ENCODE peak calls at places on chromosomes 13 and 19, in ten cellular contexts. N is H9, O is thoracic aorta, B is fibroblast of pulmonary artery, Z is breast epithelium, K is upper lobe of right lung, D is fibroblast of the aortic adventitia, F is lower lobe of right lung, P is WTC11, A is GM13976. I is an unnamed sample.

GRCh38 chr19:49638360-49638759 is 1.6 kb downstream of the RRAS start:
- DNase-seq in N (no peak), O (no peak), B (peak), Z (no peak), K (no peak), D (peak), F (no peak), P (no peak), A (no peak), I (peak)

GRCh38 chr19:46495789-46496099 is at the start of gene PNMA8B:
- DNase-seq in N (peak), O (no peak), B (peak), Z (peak), K (peak), D (peak), F (peak), P (peak), A (no peak), I (no peak)

GRCh38 chr19:4088975-4089374 is 22.3 kb upstream of the ZBTB7A start:
- DNase-seq in N (no peak), O (no peak), B (no peak), Z (no peak), K (no peak), D (no peak), F (no peak), P (no peak), A (peak), I (no peak)

GRCh38 chr19:32223595-32224370 is 121.6 kb upstream of the ZNF507 start:
- DNase-seq in N (no peak), O (no peak), B (no peak), Z (no peak), K (no peak), D (no peak), F (no peak), P (peak), A (no peak), I (no peak)

GRCh38 chr13:60397693-60398437 is 845 bp downstream of the TDRD3 start:
- DNase-seq in N (peak), O (no peak), B (peak), Z (peak), K (peak), D (peak), F (peak), P (peak), A (peak), I (peak)

GRCh38 chr19:27738569-27739193 is 1474.3 kb downstream of the UQCRFS1 start:
- DNase-seq in N (no peak), O (no peak), B (no peak), Z (peak), K (no peak), D (no peak), F (no peak), P (no peak), A (no peak), I (no peak)

GRCh38 chr19:2540646-2541454 is 64.9 kb downstream of the GADD45B start:
- DNase-seq in N (peak), O (peak), B (peak), Z (peak), K (peak), D (peak), F (peak), P (peak), A (no peak), I (peak)

GRCh38 chr13:98445340-98446233 is 131.3 kb downstream of the STK24 start:
- DNase-seq in N (peak), O (no peak), B (peak), Z (peak), K (peak), D (peak), F (peak), P (peak), A (peak), I (peak)

GRCh38 chr13:20408181-20408580 is 117.5 kb downstream of the CRYL1 start:
- DNase-seq in N (no peak), O (no peak), B (no peak), Z (no peak), K (no peak), D (no peak), F (no peak), P (no peak), A (no peak), I (no peak)

GRCh38 chr13:113074401-113074800 is 31.2 kb upstream of the F7 start:
- DNase-seq in N (no peak), O (no peak), B (no peak), Z (no peak), K (no peak), D (no peak), F (no peak), P (no peak), A (no peak), I (no peak)

GRCh38 chr13:71962735-71963134 is 95.7 kb upstream of the DACH1 start:
- DNase-seq in N (no peak), O (no peak), B (no peak), Z (no peak), K (no peak), D (no peak), F (no peak), P (no peak), A (no peak), I (no peak)

GRCh38 chr19:16527971-16528521 is 14.2 kb downstream of the CHERP start:
- DNase-seq in N (peak), O (no peak), B (peak), Z (no peak), K (no peak), D (no peak), F (no peak), P (peak), A (no peak), I (no peak)

GRCh38 chr13:29991343-29991742 is 140.9 kb upstream of the UBL3 start:
- DNase-seq in N (no peak), O (no peak), B (peak), Z (no peak), K (no peak), D (peak), F (no peak), P (no peak), A (no peak), I (peak)

GRCh38 chr13:81395368-81395767 is 1054.4 kb upstream of the SPRY2 start:
- DNase-seq in N (peak), O (no peak), B (no peak), Z (no peak), K (no peak), D (no peak), F (no peak), P (peak), A (no peak), I (no peak)

GRCh38 chr13:114113961-114114360 is 18.5 kb downstream of the RASA3 start:
- DNase-seq in N (no peak), O (no peak), B (no peak), Z (no peak), K (peak), D (no peak), F (no peak), P (no peak), A (no peak), I (no peak)

GRCh38 chr13:75635101-75635620 is 969 bp upstream of the LMO7 start:
- DNase-seq in N (peak), O (no peak), B (no peak), Z (no peak), K (peak), D (peak), F (no peak), P (no peak), A (peak), I (no peak)

GRCh38 chr19:50427997-50428425 is 4.7 kb upstream of the MYBPC2 start:
- DNase-seq in N (peak), O (no peak), B (peak), Z (peak), K (peak), D (peak), F (peak), P (peak), A (peak), I (no peak)

GRCh38 chr19:49878744-49879070 is 1.2 kb downstream of the TBC1D17 start:
- DNase-seq in N (no peak), O (no peak), B (no peak), Z (no peak), K (no peak), D (no peak), F (no peak), P (no peak), A (no peak), I (no peak)

GRCh38 chr19:416416-416815 is 7.5 kb upstream of the C2CD4C start:
- DNase-seq in N (no peak), O (no peak), B (no peak), Z (no peak), K (peak), D (no peak), F (peak), P (no peak), A (no peak), I (no peak)

GRCh38 chr19:13417054-13417453 is 89.2 kb downstream of the CACNA1A start:
- DNase-seq in N (no peak), O (no peak), B (no peak), Z (no peak), K (no peak), D (no peak), F (no peak), P (no peak), A (no peak), I (no peak)

GRCh38 chr13:103403148-103403740 is 337.0 kb upstream of the SLC10A2 start:
- DNase-seq in N (no peak), O (no peak), B (no peak), Z (no peak), K (no peak), D (no peak), F (no peak), P (no peak), A (no peak), I (peak)

GRCh38 chr19:16293133-16294085 is 31.2 kb upstream of the KLF2 start:
- DNase-seq in N (no peak), O (peak), B (peak), Z (peak), K (peak), D (peak), F (no peak), P (no peak), A (no peak), I (peak)

GRCh38 chr19:58108546-58108817 is 10.5 kb upstream of the ZSCAN18 start:
- DNase-seq in N (no peak), O (no peak), B (no peak), Z (no peak), K (no peak), D (no peak), F (no peak), P (no peak), A (no peak), I (no peak)

GRCh38 chr13:99468971-99469545 is 32.2 kb upstream of the TM9SF2 start:
- DNase-seq in N (no peak), O (no peak), B (peak), Z (no peak), K (no peak), D (no peak), F (no peak), P (no peak), A (no peak), I (peak)

GRCh38 chr13:31224174-31224669 is 24.4 kb downstream of the B3GLCT start:
- DNase-seq in N (no peak), O (no peak), B (no peak), Z (no peak), K (no peak), D (no peak), F (no peak), P (no peak), A (no peak), I (no peak)

GRCh38 chr19:38389101-38389925 is 816 bp downstream of the SPRED3 start:
- DNase-seq in N (peak), O (peak), B (peak), Z (no peak), K (no peak), D (peak), F (no peak), P (peak), A (peak), I (peak)

GRCh38 chr13:110128546-110128945 is 178.4 kb downstream of the COL4A1 start:
- DNase-seq in N (no peak), O (no peak), B (peak), Z (no peak), K (no peak), D (no peak), F (no peak), P (no peak), A (no peak), I (no peak)

GRCh38 chr13:113126265-113127150 is 3.9 kb downstream of the F10 start:
- DNase-seq in N (no peak), O (no peak), B (no peak), Z (no peak), K (peak), D (no peak), F (no peak), P (no peak), A (no peak), I (no peak)

GRCh38 chr19:42441047-42441440 is 1.7 kb downstream of the CXCL17 start:
- DNase-seq in N (no peak), O (no peak), B (no peak), Z (no peak), K (no peak), D (no peak), F (no peak), P (no peak), A (no peak), I (no peak)

GRCh38 chr13:32821149-32821688 is 195.0 kb upstream of the KL start:
- DNase-seq in N (no peak), O (no peak), B (no peak), Z (no peak), K (no peak), D (no peak), F (no peak), P (no peak), A (no peak), I (no peak)

GRCh38 chr13:50722437-50723125 is 120.9 kb downstream of the DLEU7 start:
- DNase-seq in N (no peak), O (no peak), B (no peak), Z (no peak), K (no peak), D (no peak), F (no peak), P (no peak), A (no peak), I (no peak)

GRCh38 chr19:29964171-29964570 is 22.1 kb downstream of the URI1 start:
- DNase-seq in N (no peak), O (no peak), B (peak), Z (no peak), K (no peak), D (no peak), F (no peak), P (no peak), A (no peak), I (no peak)

GRCh38 chr19:29965529-29965928 is 23.5 kb downstream of the URI1 start:
- DNase-seq in N (no peak), O (no peak), B (no peak), Z (no peak), K (no peak), D (peak), F (no peak), P (no peak), A (no peak), I (no peak)

GRCh38 chr19:29963576-29963975 is 21.5 kb downstream of the URI1 start:
- DNase-seq in N (no peak), O (no peak), B (no peak), Z (no peak), K (no peak), D (no peak), F (no peak), P (no peak), A (no peak), I (no peak)

GRCh38 chr19:29967623-29968022 is 25.6 kb downstream of the URI1 start:
- DNase-seq in N (no peak), O (no peak), B (peak), Z (no peak), K (no peak), D (peak), F (no peak), P (no peak), A (no peak), I (peak)

GRCh38 chr19:29966594-29967249 is 24.7 kb downstream of the URI1 start:
- DNase-seq in N (no peak), O (no peak), B (peak), Z (no peak), K (no peak), D (peak), F (no peak), P (no peak), A (no peak), I (peak)
- TF ChIP-seq CTCF in N (peak), O (no peak), B (peak), Z (no peak), K (peak), D (peak), F (no peak), P (no peak), A (no peak), I (peak)

DNA sequence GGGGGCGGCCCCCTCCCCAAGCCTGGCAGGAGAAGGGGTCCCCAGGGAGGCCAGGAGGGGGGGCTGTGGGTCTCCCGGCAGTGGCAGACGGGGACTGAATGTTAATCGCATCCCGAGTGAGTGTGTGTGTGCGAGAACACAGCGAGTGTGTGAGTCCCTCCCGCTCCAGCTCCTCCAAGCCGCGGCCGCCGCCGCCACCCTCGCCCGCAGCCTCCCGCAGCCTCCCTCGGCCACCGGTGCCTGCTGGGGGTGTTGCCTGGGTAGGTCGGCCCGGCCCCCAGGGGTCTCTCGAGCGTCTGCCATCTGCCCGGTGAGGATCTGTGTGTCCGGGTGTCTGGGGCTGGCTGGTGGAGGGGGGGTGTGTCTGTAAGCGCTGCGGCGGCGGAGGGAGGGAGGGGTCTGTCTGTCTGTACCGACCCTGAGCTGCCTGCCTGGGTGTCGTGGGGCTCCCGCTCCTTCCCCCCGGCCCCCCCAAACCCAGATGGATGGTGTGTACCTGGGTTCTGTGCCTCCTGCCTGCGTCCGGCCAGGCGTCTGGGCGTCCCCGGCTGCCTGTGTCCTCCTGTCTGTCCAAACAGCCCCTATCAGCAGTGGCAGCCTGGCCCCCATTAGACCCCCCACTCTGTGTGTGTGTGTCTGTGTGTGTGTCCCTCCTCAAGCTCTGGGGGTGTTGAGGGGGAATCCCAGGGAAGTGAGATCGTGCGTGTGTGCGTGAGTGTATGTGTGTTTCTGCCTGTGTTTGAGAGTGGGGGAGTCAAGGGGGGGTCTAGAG is at the start of gene GRIN2D:
- DNase-seq in N (peak), O (no peak), B (peak), Z (no peak), K (no peak), D (no peak), F (no peak), P (peak), A (no peak), I (no peak)
- TF ChIP-seq CTCF in N (peak), O (no peak), B (no peak), Z (no peak), K (no peak), D (no peak), F (no peak), P (no peak), A (no peak), I (no peak)

GRCh38 chr19:39588066-39588465 is 14.3 kb upstream of the LGALS13 start:
- DNase-seq in N (no peak), O (no peak), B (no peak), Z (no peak), K (no peak), D (no peak), F (no peak), P (no peak), A (no peak), I (no peak)
- TF ChIP-seq CTCF in N (no peak), O (no peak), B (no peak), Z (no peak), K (no peak), D (no peak), F (no peak), P (no peak), A (no peak), I (no peak)

GRCh38 chr13:52665325-52665724 is 12.7 kb downstream of the SUGT1 start:
- DNase-seq in N (no peak), O (no peak), B (peak), Z (no peak), K (no peak), D (peak), F (no peak), P (no peak), A (peak), I (peak)
- TF ChIP-seq CTCF in N (peak), O (no peak), B (peak), Z (no peak), K (peak), D (peak), F (peak), P (no peak), A (no peak), I (peak)

DNA sequence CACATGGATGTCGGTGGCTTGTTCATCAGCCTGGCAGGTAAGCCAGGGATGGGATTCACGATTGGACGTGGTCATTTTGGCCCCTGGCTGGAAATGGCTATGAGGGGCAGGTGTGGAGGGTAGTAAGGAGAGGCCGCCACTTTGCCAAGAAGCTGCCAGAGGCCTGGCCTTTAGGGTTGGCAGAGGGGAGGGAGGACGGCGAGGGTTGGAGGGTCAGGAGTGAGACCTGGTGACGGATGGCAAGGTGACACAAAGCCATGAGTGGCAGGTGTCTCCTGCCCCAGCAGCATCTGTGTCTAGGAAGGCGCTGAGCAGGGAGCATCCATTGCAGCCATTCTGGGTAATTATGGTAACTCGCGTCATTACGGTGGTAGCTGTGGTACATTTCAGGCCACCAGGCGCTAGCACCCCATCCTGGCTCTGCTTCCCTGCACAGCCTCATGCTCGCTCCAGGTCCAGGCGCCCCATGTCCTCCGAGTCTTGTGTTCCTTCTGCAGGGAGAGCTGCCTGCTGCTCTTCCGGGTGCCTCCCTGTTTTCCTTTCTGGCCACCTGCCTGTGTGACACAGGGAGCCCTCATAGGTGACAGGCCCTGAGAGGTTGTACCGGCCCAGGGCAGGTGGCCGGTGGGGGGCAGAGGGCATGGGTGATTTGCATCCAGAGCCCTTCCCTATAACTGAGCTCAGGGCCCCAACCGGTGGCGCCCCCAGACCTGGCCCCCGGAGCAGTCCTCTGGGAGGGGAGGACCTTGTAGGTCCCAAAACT is 4.2 kb downstream of the SSBP4 start:
- DNase-seq in N (no peak), O (no peak), B (no peak), Z (no peak), K (no peak), D (no peak), F (peak), P (no peak), A (no peak), I (no peak)
- TF ChIP-seq CTCF in N (no peak), O (no peak), B (no peak), Z (no peak), K (no peak), D (no peak), F (no peak), P (no peak), A (no peak), I (no peak)

I was measured in MCF 10A.